ENCODE peak calls at places on chromosomes 7 and 10, in six cellular contexts. One of them, this sample, is unnamed.

GRCh38 chr7:2508327-2509231 is 11.0 kb upstream of the LFNG start:
- DNase-seq in left ventricle myocardium inferior: peak; percentile 79
- DNase-seq in T-helper 2 cell: peak; percentile 55
- DNase-seq in activated CD4-positive, CD25-positive, alpha-beta regulatory T cell: peak; percentile 29
- DNase-seq in tibial artery: peak; percentile 62
- DNase-seq in coronary artery: no peak
- DNase-seq in this sample: peak; percentile 59

GRCh38 chr7:33799766-33800165 is 105.6 kb upstream of the BMPER start:
- DNase-seq in activated CD4-positive, CD25-positive, alpha-beta regulatory T cell: no peak
- DNase-seq in T-helper 2 cell: no peak
- DNase-seq in coronary artery: no peak
- DNase-seq in tibial artery: no peak
- DNase-seq in left ventricle myocardium inferior: no peak
- DNase-seq in this sample: no peak

GRCh38 chr7:69817096-69817495 is 218.8 kb downstream of the AUTS2 start:
- DNase-seq in left ventricle myocardium inferior: no peak
- DNase-seq in coronary artery: no peak
- DNase-seq in tibial artery: no peak
- DNase-seq in T-helper 2 cell: no peak
- DNase-seq in activated CD4-positive, CD25-positive, alpha-beta regulatory T cell: no peak
- DNase-seq in this sample: no peak

GRCh38 chr10:80855348-80855971 is 317.8 kb downstream of the SH2D4B start:
- DNase-seq in activated CD4-positive, CD25-positive, alpha-beta regulatory T cell: no peak
- DNase-seq in T-helper 2 cell: no peak
- DNase-seq in tibial artery: no peak
- DNase-seq in left ventricle myocardium inferior: no peak
- DNase-seq in coronary artery: no peak
- DNase-seq in this sample: no peak

GRCh38 chr7:7918736-7919448 is 49.7 kb upstream of the GLCCI1 start:
- DNase-seq in T-helper 2 cell: no peak
- DNase-seq in activated CD4-positive, CD25-positive, alpha-beta regulatory T cell: no peak
- DNase-seq in tibial artery: no peak
- DNase-seq in coronary artery: no peak
- DNase-seq in left ventricle myocardium inferior: no peak
- DNase-seq in this sample: no peak

GRCh38 chr10:11539191-11539868 is 72.1 kb downstream of the USP6NL start:
- DNase-seq in left ventricle myocardium inferior: no peak
- DNase-seq in activated CD4-positive, CD25-positive, alpha-beta regulatory T cell: no peak
- DNase-seq in tibial artery: no peak
- DNase-seq in T-helper 2 cell: no peak
- DNase-seq in coronary artery: no peak
- DNase-seq in this sample: no peak

GRCh38 chr10:137031-137430 is 1.8 kb downstream of the ZMYND11 start:
- DNase-seq in T-helper 2 cell: peak; percentile 16
- DNase-seq in coronary artery: no peak
- DNase-seq in tibial artery: no peak
- DNase-seq in activated CD4-positive, CD25-positive, alpha-beta regulatory T cell: no peak
- DNase-seq in left ventricle myocardium inferior: no peak
- DNase-seq in this sample: no peak

GRCh38 chr10:100653238-100653956 is 92.0 kb upstream of the PAX2 start:
- DNase-seq in coronary artery: no peak
- DNase-seq in activated CD4-positive, CD25-positive, alpha-beta regulatory T cell: no peak
- DNase-seq in tibial artery: no peak
- DNase-seq in T-helper 2 cell: no peak
- DNase-seq in left ventricle myocardium inferior: no peak
- DNase-seq in this sample: no peak

GRCh38 chr7:48250441-48250951 is 79.2 kb downstream of the ABCA13 start:
- DNase-seq in tibial artery: no peak
- DNase-seq in coronary artery: no peak
- DNase-seq in left ventricle myocardium inferior: no peak
- DNase-seq in T-helper 2 cell: no peak
- DNase-seq in activated CD4-positive, CD25-positive, alpha-beta regulatory T cell: no peak
- DNase-seq in this sample: no peak

GRCh38 chr7:142626420-142627035 is 122.7 kb upstream of the PRSS1 start:
- DNase-seq in activated CD4-positive, CD25-positive, alpha-beta regulatory T cell: peak; percentile 54
- DNase-seq in left ventricle myocardium inferior: no peak
- DNase-seq in T-helper 2 cell: peak; percentile 60
- DNase-seq in coronary artery: no peak
- DNase-seq in tibial artery: peak; percentile 44
- DNase-seq in this sample: peak; percentile 66

GRCh38 chr7:11341285-11341944 is 367.7 kb downstream of the PHF14 start:
- DNase-seq in left ventricle myocardium inferior: no peak
- DNase-seq in coronary artery: no peak
- DNase-seq in tibial artery: no peak
- DNase-seq in activated CD4-positive, CD25-positive, alpha-beta regulatory T cell: no peak
- DNase-seq in T-helper 2 cell: no peak
- DNase-seq in this sample: peak; percentile 7

GRCh38 chr10:111203615-111204014 is 126.8 kb downstream of the ADRA2A start:
- DNase-seq in activated CD4-positive, CD25-positive, alpha-beta regulatory T cell: no peak
- DNase-seq in left ventricle myocardium inferior: peak; percentile 43
- DNase-seq in coronary artery: no peak
- DNase-seq in tibial artery: no peak
- DNase-seq in T-helper 2 cell: no peak
- DNase-seq in this sample: no peak

GRCh38 chr10:12825255-12825654 is 176.3 kb downstream of the CCDC3 start:
- DNase-seq in tibial artery: no peak
- DNase-seq in left ventricle myocardium inferior: no peak
- DNase-seq in activated CD4-positive, CD25-positive, alpha-beta regulatory T cell: no peak
- DNase-seq in T-helper 2 cell: no peak
- DNase-seq in coronary artery: no peak
- DNase-seq in this sample: no peak

GRCh38 chr7:1354661-1355567 is 104.4 kb downstream of the MICALL2 start:
- DNase-seq in T-helper 2 cell: no peak
- DNase-seq in coronary artery: no peak
- DNase-seq in left ventricle myocardium inferior: no peak
- DNase-seq in tibial artery: no peak
- DNase-seq in activated CD4-positive, CD25-positive, alpha-beta regulatory T cell: no peak
- DNase-seq in this sample: no peak

GRCh38 chr7:148722340-148723165 is 23.9 kb downstream of the CUL1 start:
- DNase-seq in coronary artery: no peak
- DNase-seq in T-helper 2 cell: no peak
- DNase-seq in left ventricle myocardium inferior: peak; percentile 27
- DNase-seq in activated CD4-positive, CD25-positive, alpha-beta regulatory T cell: no peak
- DNase-seq in tibial artery: no peak
- DNase-seq in this sample: no peak

GRCh38 chr7:157620616-157621015 is 283.8 kb downstream of the DNAJB6 start:
- DNase-seq in tibial artery: no peak
- DNase-seq in activated CD4-positive, CD25-positive, alpha-beta regulatory T cell: no peak
- DNase-seq in T-helper 2 cell: no peak
- DNase-seq in coronary artery: no peak
- DNase-seq in left ventricle myocardium inferior: no peak
- DNase-seq in this sample: no peak

This sample was measured in tibial nerve.